ENCODE peak calls at places on chromosome 16, in seven cellular contexts. J is stomach, O is upper lobe of left lung, M is vagina, A is HCT116, U is breast epithelium, W is prostate gland. I is an unnamed sample.

GRCh38 chr16:26605872-26606271 is 460.9 kb upstream of the C16orf82 start:
- DNase-seq in J (no peak), O (no peak), M (peak), A (no peak), U (no peak), W (no peak), I (no peak)

GRCh38 chr16:75238132-75238852 is 13.1 kb downstream of the BCAR1 start:
- DNase-seq in J (peak), O (peak), M (no peak), A (no peak), U (no peak), W (peak), I (no peak)

GRCh38 chr16:87178177-87178863 is 138.9 kb downstream of the C16orf95 start:
- DNase-seq in J (no peak), O (no peak), M (no peak), A (no peak), U (no peak), W (no peak), I (no peak)

GRCh38 chr16:87602821-87603683 is 744 bp downstream of the JPH3 start:
- DNase-seq in J (no peak), O (no peak), M (no peak), A (no peak), U (no peak), W (no peak), I (no peak)

GRCh38 chr16:50266337-50267091 is at the start of gene ADCY7:
- DNase-seq in J (peak), O (peak), M (no peak), A (peak), U (no peak), W (no peak), I (peak)

GRCh38 chr16:5604770-5605169 is 507.2 kb upstream of the EEF2KMT start:
- DNase-seq in J (no peak), O (no peak), M (no peak), A (peak), U (no peak), W (no peak), I (no peak)

GRCh38 chr16:80778707-80779106 is 25.7 kb downstream of the CDYL2 start:
- DNase-seq in J (no peak), O (no peak), M (no peak), A (no peak), U (no peak), W (no peak), I (no peak)

GRCh38 chr16:10946308-10946707 is 1.9 kb downstream of the CLEC16A start:
- DNase-seq in J (no peak), O (peak), M (no peak), A (no peak), U (no peak), W (no peak), I (no peak)

GRCh38 chr16:74107795-74108610 is 188.6 kb upstream of the PSMD7 start:
- DNase-seq in J (peak), O (peak), M (no peak), A (peak), U (no peak), W (peak), I (no peak)

GRCh38 chr16:69595127-69596036 is 29.6 kb downstream of the NFAT5 start:
- DNase-seq in J (no peak), O (no peak), M (no peak), A (no peak), U (no peak), W (no peak), I (no peak)

GRCh38 chr16:80058236-80058635 is 457.7 kb upstream of the MAF start:
- DNase-seq in J (no peak), O (no peak), M (no peak), A (no peak), U (no peak), W (peak), I (peak)

GRCh38 chr16:11391576-11391975 is 46.3 kb downstream of the RMI2 start:
- DNase-seq in J (peak), O (peak), M (no peak), A (no peak), U (no peak), W (peak), I (no peak)

GRCh38 chr16:75218256-75219076 is at the start of gene CTRB1:
- DNase-seq in J (no peak), O (no peak), M (no peak), A (no peak), U (no peak), W (no peak), I (no peak)

DNA sequence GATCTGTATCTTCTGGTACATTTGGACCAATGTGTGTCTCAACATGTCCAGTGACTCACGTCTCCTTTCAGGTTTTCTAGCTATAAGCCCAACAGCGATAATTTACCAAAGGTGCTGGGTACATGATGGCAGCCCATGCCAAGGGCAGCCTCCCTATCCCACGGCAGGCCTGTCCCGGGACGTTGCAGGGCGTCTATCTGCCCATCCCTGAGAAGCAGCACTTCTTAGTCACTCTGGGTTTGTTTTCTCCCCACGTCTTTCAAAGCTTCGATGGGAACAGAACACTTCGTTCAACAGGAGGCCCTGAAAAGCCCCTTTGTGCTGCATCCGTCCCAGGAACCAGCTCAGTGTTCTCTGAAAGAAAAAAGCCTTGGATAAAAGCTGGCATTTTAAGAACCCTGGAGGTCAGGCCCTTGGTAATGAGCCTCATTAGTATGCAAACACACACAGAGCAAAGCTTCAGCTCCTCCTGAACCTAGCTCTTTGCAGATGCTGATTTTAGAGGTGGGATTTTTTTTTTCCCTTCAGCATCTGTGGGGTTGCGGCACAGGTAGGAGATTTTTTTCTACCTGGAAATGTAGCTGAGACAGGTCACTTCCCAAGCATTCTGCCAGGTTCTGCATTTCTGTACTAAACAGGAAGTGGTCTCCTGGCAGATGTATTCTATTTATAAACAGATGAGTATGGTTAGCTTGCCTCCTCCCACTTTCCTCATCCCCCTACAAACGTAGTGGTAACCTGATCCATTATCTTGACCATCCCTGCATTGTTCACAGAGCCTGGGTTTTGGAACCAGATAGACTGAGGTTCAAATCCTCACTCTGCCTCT is 17.5 kb upstream of the MT4 start:
- DNase-seq in J (no peak), O (no peak), M (peak), A (no peak), U (no peak), W (peak), I (no peak)
- TF ChIP-seq POLR2AphosphoS5 in J (no peak), O (no peak), M (peak), A (no peak), U (no peak), W (peak), I (no peak)

DNA sequence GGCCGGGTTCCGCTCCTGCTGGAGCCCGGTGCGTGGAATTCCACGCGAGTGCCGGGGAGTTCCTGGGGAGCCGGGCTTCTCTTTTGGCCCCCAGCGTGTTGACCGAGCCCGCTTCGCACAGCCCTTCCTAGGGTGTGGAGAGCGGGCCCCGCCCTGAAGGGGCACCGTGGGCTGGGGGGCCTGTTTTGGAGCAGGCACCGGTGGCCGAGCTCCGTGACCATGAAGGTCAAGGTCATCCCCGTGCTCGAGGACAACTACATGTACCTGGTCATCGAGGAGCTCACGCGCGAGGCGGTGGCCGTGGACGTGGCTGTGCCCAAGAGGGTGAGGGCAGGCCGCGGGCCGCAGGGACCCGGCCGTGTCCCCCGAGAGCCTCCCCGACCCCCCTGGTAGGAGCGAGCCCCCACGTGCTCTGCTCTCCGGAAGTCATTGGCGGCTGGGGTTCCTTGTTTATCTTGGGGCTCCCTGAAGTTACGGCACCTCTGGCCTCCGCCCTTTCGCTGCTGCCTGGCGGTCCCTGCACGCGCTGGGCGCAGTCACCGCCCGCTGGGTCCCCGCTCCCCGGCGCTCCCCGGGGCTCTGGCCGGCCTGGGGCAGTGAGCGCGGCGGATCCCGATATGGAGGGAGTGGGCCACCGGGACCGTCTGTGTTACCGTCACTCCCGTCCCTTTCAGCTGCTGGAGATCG is 528 bp downstream of the HAGHL start:
- DNase-seq in J (no peak), O (no peak), M (no peak), A (no peak), U (no peak), W (no peak), I (no peak)
- TF ChIP-seq POLR2AphosphoS5 in J (no peak), O (no peak), M (peak), A (peak), U (no peak), W (no peak), I (no peak)

GRCh38 chr16:85349413-85350145 is 237.3 kb upstream of the CIBAR2 start:
- DNase-seq in J (no peak), O (no peak), M (no peak), A (no peak), U (peak), W (peak), I (no peak)

GRCh38 chr16:85350146-85350728 is 238.0 kb upstream of the CIBAR2 start:
- DNase-seq in J (peak), O (no peak), M (no peak), A (no peak), U (no peak), W (peak), I (no peak)

GRCh38 chr16:85352221-85352620 is 239.9 kb upstream of the CIBAR2 start:
- DNase-seq in J (no peak), O (no peak), M (no peak), A (no peak), U (no peak), W (no peak), I (no peak)

GRCh38 chr16:85353013-85353412 is 240.7 kb upstream of the CIBAR2 start:
- DNase-seq in J (no peak), O (no peak), M (no peak), A (no peak), U (no peak), W (no peak), I (no peak)

DNA sequence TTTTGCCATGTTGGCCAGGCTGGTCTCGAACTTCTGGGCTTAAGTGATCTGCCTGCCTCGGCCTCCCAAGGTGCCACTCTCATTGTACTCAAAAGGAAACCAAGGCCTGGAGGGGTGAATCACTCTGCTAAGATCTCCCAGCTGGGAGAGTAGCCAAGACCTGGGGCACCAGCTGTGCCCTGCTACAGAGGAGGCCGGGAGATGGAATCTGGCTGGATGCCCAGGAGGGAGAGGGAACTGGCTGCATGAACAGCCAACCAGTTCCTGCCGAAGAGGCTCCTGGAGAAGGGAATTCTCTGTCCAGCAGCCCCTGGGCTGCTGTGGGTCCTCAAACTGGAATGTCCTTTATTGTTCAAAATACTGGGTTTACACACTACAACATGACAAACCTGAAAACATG is 238.7 kb upstream of the CIBAR2 start:
- DNase-seq in J (peak), O (peak), M (no peak), A (peak), U (peak), W (peak), I (peak)
- TF ChIP-seq POLR2AphosphoS5 in J (peak), O (peak), M (peak), A (peak), U (no peak), W (peak), I (no peak)

GRCh38 chr16:84617631-84618427 is at the start of gene COTL1:
- DNase-seq in J (peak), O (peak), M (peak), A (peak), U (peak), W (peak), I (peak)
- TF ChIP-seq POLR2AphosphoS5 in J (peak), O (peak), M (peak), A (peak), U (peak), W (peak), I (no peak)

GRCh38 chr16:1613728-1614225 is 1.6 kb downstream of the CRAMP1 start:
- DNase-seq in J (peak), O (no peak), M (no peak), A (no peak), U (no peak), W (peak), I (no peak)

GRCh38 chr16:1613240-1613639 is 1.1 kb downstream of the CRAMP1 start:
- DNase-seq in J (no peak), O (no peak), M (no peak), A (no peak), U (no peak), W (no peak), I (no peak)

GRCh38 chr16:1610841-1611653 is 825 bp downstream of the IFT140 start:
- DNase-seq in J (no peak), O (no peak), M (peak), A (no peak), U (peak), W (no peak), I (no peak)

GRCh38 chr16:1614226-1615102 is 2.3 kb downstream of the CRAMP1 start:
- DNase-seq in J (peak), O (no peak), M (no peak), A (no peak), U (no peak), W (peak), I (no peak)

DNA sequence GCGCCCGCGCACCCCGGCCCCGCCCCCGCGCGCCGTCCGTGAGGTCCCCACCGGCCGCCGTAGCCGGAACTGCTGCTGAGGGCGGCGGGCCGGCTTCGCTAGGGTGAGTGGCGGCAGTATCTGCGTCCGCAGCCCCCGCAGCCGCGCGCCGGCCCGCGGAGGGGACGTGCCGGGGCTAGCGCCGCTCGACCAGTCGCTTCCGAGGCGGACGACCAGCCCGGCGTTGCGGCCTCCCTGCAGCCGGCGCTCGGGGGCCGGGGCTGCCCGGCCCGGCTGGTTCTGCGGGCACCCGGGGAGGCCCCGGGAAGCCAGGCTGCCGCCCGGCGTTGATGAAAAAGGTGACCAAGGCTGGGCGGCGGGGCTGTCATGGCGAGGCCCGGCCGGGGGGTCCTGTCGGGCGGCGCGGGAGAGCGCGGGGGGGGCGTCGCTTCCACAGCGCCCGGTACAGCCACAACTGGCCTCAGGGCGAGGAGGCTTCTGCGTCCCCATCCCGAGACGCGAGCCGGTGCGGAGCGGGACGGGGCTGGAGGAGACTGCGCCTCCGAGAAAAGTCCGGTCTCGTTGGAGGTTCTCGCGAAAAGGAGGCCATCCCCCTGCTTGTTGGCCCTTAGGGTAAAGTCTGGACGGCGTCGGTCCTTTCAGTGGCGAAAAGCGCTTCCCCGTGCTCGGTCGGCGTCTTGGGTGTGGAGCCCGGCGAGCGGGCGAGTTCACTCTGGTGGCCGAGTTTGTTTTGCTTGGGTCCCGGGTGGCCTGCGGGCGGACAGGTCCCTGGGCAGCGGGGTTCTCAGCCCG is at the start of gene CRAMP1:
- DNase-seq in J (no peak), O (no peak), M (no peak), A (no peak), U (no peak), W (no peak), I (no peak)
- TF ChIP-seq POLR2AphosphoS5 in J (peak), O (peak), M (no peak), A (no peak), U (no peak), W (no peak), I (peak)

GRCh38 chr16:2149630-2150417 is 1.4 kb downstream of the RAB26 start:
- DNase-seq in J (no peak), O (no peak), M (no peak), A (no peak), U (no peak), W (no peak), I (peak)

GRCh38 chr16:2147378-2147777 is 1.0 kb upstream of the RAB26 start:
- DNase-seq in J (no peak), O (no peak), M (no peak), A (no peak), U (no peak), W (no peak), I (no peak)

GRCh38 chr16:2146739-2147138 is 1.7 kb upstream of the RAB26 start:
- DNase-seq in J (no peak), O (no peak), M (no peak), A (no peak), U (no peak), W (no peak), I (no peak)

GRCh38 chr16:2148714-2149629 is 547 bp downstream of the RAB26 start:
- DNase-seq in J (peak), O (no peak), M (no peak), A (no peak), U (no peak), W (no peak), I (peak)

GRCh38 chr16:2147981-2148671 is at the start of gene RAB26:
- DNase-seq in J (peak), O (peak), M (no peak), A (no peak), U (peak), W (peak), I (peak)
- TF ChIP-seq POLR2AphosphoS5 in J (peak), O (peak), M (peak), A (peak), U (no peak), W (peak), I (no peak)

DNA sequence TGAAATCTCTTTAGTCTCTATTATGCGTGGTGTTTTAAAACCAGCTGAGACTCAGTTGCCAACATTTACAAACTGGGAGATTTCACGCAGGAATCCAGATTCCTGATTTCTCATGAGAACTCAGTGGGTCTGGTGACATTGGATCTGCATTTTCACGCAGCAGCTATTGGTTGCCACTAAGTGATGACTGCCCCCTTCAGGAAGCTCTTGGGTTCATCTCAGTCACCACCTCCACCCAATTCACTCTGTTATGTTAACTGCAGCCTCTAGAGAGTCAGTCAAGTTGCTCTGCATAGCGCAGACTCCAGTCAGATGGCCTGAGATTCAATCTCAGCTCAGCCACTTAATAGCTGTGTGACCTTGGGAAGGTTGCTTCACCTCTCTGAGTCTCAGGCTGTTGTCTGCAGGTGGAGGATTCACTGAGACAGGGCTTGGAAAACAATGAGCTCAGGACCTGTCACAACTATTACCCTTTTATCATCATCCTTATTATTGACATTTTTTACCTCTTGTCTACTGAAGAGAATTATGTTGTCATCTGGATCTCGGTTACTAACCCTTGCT is 6.4 kb downstream of the SHISA9 start:
- DNase-seq in J (no peak), O (no peak), M (no peak), A (no peak), U (no peak), W (no peak), I (no peak)
- TF ChIP-seq POLR2AphosphoS5 in J (no peak), O (no peak), M (no peak), A (no peak), U (no peak), W (no peak), I (no peak)

I was measured in suprapubic skin.